ENCODE peak calls at places on chromosome 14, in four cellular contexts. A is nephron progenitor cell, R is HS-5, N is HuH-7.5. U is an unnamed sample.
A peak's percentile ranks its signal among the peaks of the same experiment; 100 is the strongest.

GRCh38 chr14:104171948-104172347 is 33.6 kb downstream of the KIF26A start:
- DNase-seq in A (no peak), R (no peak), N (no peak), U (peak; percentile 1)

GRCh38 chr14:99666533-99666932 is 17.6 kb upstream of the CYP46A1 start:
- DNase-seq in A (no peak), R (no peak), N (no peak), U (no peak)

GRCh38 chr14:31420013-31420318 is 384 bp downstream of the HEATR5A start:
- DNase-seq in A (peak; percentile 80), R (no peak), N (peak; percentile 99), U (peak; percentile 81)

GRCh38 chr14:27371209-27371608 is 773.4 kb upstream of the NOVA1 start:
- DNase-seq in A (no peak), R (no peak), N (no peak), U (no peak)

GRCh38 chr14:57302883-57303282 is 34.1 kb downstream of the AP5M1 start:
- DNase-seq in A (no peak), R (no peak), N (no peak), U (peak; percentile 9)

GRCh38 chr14:70257526-70257925 is 68.8 kb upstream of the SLC8A3 start:
- DNase-seq in A (no peak), R (no peak), N (peak; percentile 22), U (peak; percentile 31)

GRCh38 chr14:52919971-52920370 is 30.9 kb downstream of the FERMT2 start:
- DNase-seq in A (no peak), R (no peak), N (no peak), U (peak; percentile 43)

GRCh38 chr14:65153101-65153500 is 50.8 kb upstream of the MAX start:
- DNase-seq in A (no peak), R (no peak), N (no peak), U (no peak)

GRCh38 chr14:78611031-78611430 is 440.9 kb downstream of the NRXN3 start:
- DNase-seq in A (no peak), R (no peak), N (no peak), U (no peak)

GRCh38 chr14:76191297-76191696 is 39.6 kb downstream of the GPATCH2L start:
- DNase-seq in A (no peak), R (no peak), N (no peak), U (no peak)

GRCh38 chr14:76473381-76474263 is 97.7 kb downstream of the ESRRB start:
- DNase-seq in A (peak; percentile 47), R (no peak), N (no peak), U (peak; percentile 5)

GRCh38 chr14:23829736-23830474 is 123.7 kb upstream of the DHRS4 start:
- DNase-seq in A (no peak), R (peak; percentile 80), N (peak; percentile 15), U (peak; percentile 94)

GRCh38 chr14:62162998-62163589 is 400.9 kb downstream of the SNAPC1 start:
- DNase-seq in A (peak; percentile 28), R (no peak), N (peak; percentile 16), U (peak; percentile 46)

GRCh38 chr14:86057018-86057667 is 527.2 kb downstream of the FLRT2 start:
- DNase-seq in A (peak; percentile 35), R (no peak), N (no peak), U (peak; percentile 28)

GRCh38 chr14:94368956-94369355 is 19.4 kb downstream of the SERPINA1 start:
- DNase-seq in A (no peak), R (no peak), N (no peak), U (no peak)

GRCh38 chr14:29637406-29637805 is 290.2 kb downstream of the PRKD1 start:
- DNase-seq in A (no peak), R (no peak), N (no peak), U (peak; percentile 64)